ENCODE peak calls at places on chromosome 18, in six cellular contexts. N is AG09319, V is HT-29, W is WTC11, B is M059J, H is ELR. P is an unnamed sample.

GRCh38 chr18:697771-698170 is 14.7 kb downstream of the ENOSF1 start:
- DNase-seq in V (no peak), N (no peak), H (no peak), W (no peak), B (no peak), P (no peak)

GRCh38 chr18:38611036-38611964 is 1045.7 kb upstream of the CELF4 start:
- DNase-seq in V (no peak), B (no peak), W (no peak), H (no peak), N (no peak), P (no peak)

GRCh38 chr18:45019469-45019868 is 338.8 kb downstream of the SETBP1 start:
- DNase-seq in N (no peak), B (no peak), V (no peak), W (no peak), H (no peak), P (no peak)

GRCh38 chr18:43887491-43887890 is 610.2 kb upstream of the SYT4 start:
- DNase-seq in H (no peak), B (no peak), W (peak), V (no peak), N (no peak), P (no peak)

GRCh38 chr18:9055185-9055584 is 47.3 kb upstream of the NDUFV2 start:
- DNase-seq in V (peak), W (no peak), B (peak), H (peak), N (peak), P (peak)

GRCh38 chr18:59919026-59919425 is 19.2 kb downstream of the PMAIP1 start:
- DNase-seq in W (no peak), H (no peak), N (no peak), V (no peak), B (no peak), P (no peak)

GRCh38 chr18:48868468-48869466 is 82.0 kb downstream of the SMAD7 start:
- DNase-seq in W (no peak), B (no peak), H (peak), V (no peak), N (no peak), P (no peak)

GRCh38 chr18:21262979-21263378 is 20.9 kb downstream of the GREB1L start:
- DNase-seq in H (no peak), W (no peak), N (no peak), V (no peak), B (no peak), P (no peak)

GRCh38 chr18:42351455-42351854 is 396.4 kb downstream of the PIK3C3 start:
- DNase-seq in B (no peak), N (no peak), V (no peak), W (no peak), H (no peak), P (no peak)

GRCh38 chr18:50879302-50880107 is 587 bp downstream of the ME2 start:
- DNase-seq in B (peak), W (peak), H (peak), N (no peak), V (peak), P (peak)

GRCh38 chr18:3115430-3116025 is 102.6 kb upstream of the LPIN2 start:
- DNase-seq in W (no peak), V (no peak), B (no peak), H (no peak), N (no peak), P (no peak)

GRCh38 chr18:79720359-79720733 is 40.7 kb downstream of the CTDP1 start:
- DNase-seq in N (no peak), W (no peak), H (peak), V (no peak), B (no peak), P (no peak)

GRCh38 chr18:28267878-28268625 is 91.1 kb upstream of the CDH2 start:
- DNase-seq in N (no peak), W (no peak), V (no peak), H (peak), B (peak), P (peak)

GRCh38 chr18:23529597-23529996 is 26.3 kb downstream of the RMC1 start:
- DNase-seq in H (peak), V (no peak), N (no peak), B (peak), W (no peak), P (peak)

GRCh38 chr18:59547691-59548182 is 149.5 kb downstream of the CCBE1 start:
- DNase-seq in H (peak), W (peak), N (peak), B (peak), V (no peak), P (peak)

GRCh38 chr18:46071894-46072867 is at the start of gene PSTPIP2:
- DNase-seq in H (peak), N (peak), V (peak), B (peak), W (peak), P (peak)

GRCh38 chr18:69759046-69759445 is 188.6 kb downstream of the CD226 start:
- DNase-seq in H (no peak), W (no peak), N (no peak), B (no peak), V (no peak), P (no peak)

GRCh38 chr18:28457784-28458183 is 280.9 kb upstream of the CDH2 start:
- DNase-seq in W (no peak), H (no peak), V (no peak), N (no peak), B (no peak), P (no peak)

GRCh38 chr18:9535430-9535972 is 60.2 kb downstream of the RALBP1 start:
- DNase-seq in H (peak), V (no peak), B (no peak), W (no peak), N (peak), P (peak)

GRCh38 chr18:24611075-24611474 is 150.6 kb downstream of the HRH4 start:
- DNase-seq in N (no peak), W (peak), B (no peak), V (no peak), H (no peak), P (no peak)

GRCh38 chr18:48385595-48385994 is 23.6 kb downstream of the ZBTB7C start:
- DNase-seq in W (no peak), N (no peak), H (no peak), B (peak), V (no peak), P (no peak)

GRCh38 chr18:23504720-23505119 is 1.4 kb downstream of the RMC1 start:
- DNase-seq in W (no peak), V (no peak), B (no peak), H (no peak), N (no peak), P (no peak)

GRCh38 chr18:26978812-26979341 is 113.4 kb upstream of the AQP4 start:
- DNase-seq in V (no peak), W (no peak), N (no peak), H (no peak), B (peak), P (no peak)

GRCh38 chr18:5370332-5370731 is 74.8 kb upstream of the ZBTB14 start:
- DNase-seq in W (no peak), B (no peak), V (peak), H (no peak), N (no peak), P (no peak)

GRCh38 chr18:7662866-7663265 is 95.8 kb downstream of the PTPRM start:
- DNase-seq in H (no peak), B (no peak), V (no peak), N (no peak), W (no peak), P (no peak)

GRCh38 chr18:32343634-32344033 is 127.0 kb downstream of the GAREM1 start:
- DNase-seq in B (no peak), N (no peak), W (no peak), H (no peak), V (no peak), P (no peak)

GRCh38 chr18:22324191-22325131 is 93.3 kb downstream of the CTAGE1 start:
- DNase-seq in W (peak), V (no peak), B (peak), N (no peak), H (no peak), P (no peak)

GRCh38 chr18:53817976-53818950 is 406.2 kb downstream of the MBD2 start:
- DNase-seq in V (peak), N (no peak), B (no peak), W (no peak), H (no peak), P (no peak)

GRCh38 chr18:74506405-74507119 is 10.4 kb downstream of the CNDP2 start:
- DNase-seq in V (no peak), H (no peak), W (peak), N (no peak), B (no peak), P (no peak)

GRCh38 chr18:62797329-62797728 is 82.0 kb downstream of the PHLPP1 start:
- DNase-seq in V (no peak), B (no peak), N (no peak), H (no peak), W (no peak), P (no peak)

GRCh38 chr18:21117385-21118135 is 5.9 kb upstream of the ROCK1 start:
- DNase-seq in W (no peak), V (no peak), B (peak), H (peak), N (peak), P (peak)

GRCh38 chr18:58069104-58069503 is 25.1 kb downstream of the NEDD4L start:
- DNase-seq in V (no peak), B (no peak), W (no peak), N (no peak), H (no peak), P (no peak)

GRCh38 chr18:24270358-24270936 is 127.2 kb downstream of the OSBPL1A start:
- DNase-seq in V (peak), N (no peak), H (peak), W (no peak), B (peak), P (no peak)

GRCh38 chr18:6938003-6938402 is 179.6 kb downstream of the LAMA1 start:
- DNase-seq in N (no peak), V (no peak), W (no peak), B (no peak), H (no peak), P (no peak)